ENCODE peak calls at places on chromosomes 5 and 9, in seven cellular contexts. One of them, this sample, is unnamed.

GRCh38 chr9:88011005-88011766 is 36.9 kb upstream of the CDK20 start:
- DNase-seq in body of pancreas: no peak
- DNase-seq in WERI-Rb-1: no peak
- DNase-seq in colonic mucosa: no peak
- DNase-seq in H1: no peak
- DNase-seq in GM04504: no peak
- DNase-seq in stimulated activated CD8-positive, alpha-beta memory T cell treated with anti-CD3 and anti-CD28 coated beads, Interleukin-7, amount 100 ng/mL, for 24 hours: no peak
- DNase-seq in this sample: no peak

GRCh38 chr9:81621111-81621510 is 68.2 kb downstream of the TLE1 start:
- DNase-seq in body of pancreas: no peak
- DNase-seq in WERI-Rb-1: no peak
- DNase-seq in colonic mucosa: no peak
- DNase-seq in H1: no peak
- DNase-seq in GM04504: no peak
- DNase-seq in stimulated activated CD8-positive, alpha-beta memory T cell treated with anti-CD3 and anti-CD28 coated beads, Interleukin-7, amount 100 ng/mL, for 24 hours: no peak
- DNase-seq in this sample: no peak

GRCh38 chr5:43609752-43610151 is 6.8 kb downstream of the NNT start:
- DNase-seq in body of pancreas: no peak
- DNase-seq in WERI-Rb-1: no peak
- DNase-seq in colonic mucosa: no peak
- DNase-seq in H1: no peak
- DNase-seq in GM04504: no peak
- DNase-seq in stimulated activated CD8-positive, alpha-beta memory T cell treated with anti-CD3 and anti-CD28 coated beads, Interleukin-7, amount 100 ng/mL, for 24 hours: no peak
- DNase-seq in this sample: no peak

GRCh38 chr5:141121563-141121962 is at the start of gene PCDHB4:
- DNase-seq in body of pancreas: peak; percentile 72
- DNase-seq in WERI-Rb-1: no peak
- DNase-seq in colonic mucosa: no peak
- DNase-seq in H1: no peak
- DNase-seq in GM04504: no peak
- DNase-seq in stimulated activated CD8-positive, alpha-beta memory T cell treated with anti-CD3 and anti-CD28 coated beads, Interleukin-7, amount 100 ng/mL, for 24 hours: no peak
- DNase-seq in this sample: no peak

GRCh38 chr5:57066921-57067914 is 106.6 kb upstream of the GPBP1 start:
- DNase-seq in body of pancreas: no peak
- DNase-seq in WERI-Rb-1: no peak
- DNase-seq in colonic mucosa: no peak
- DNase-seq in H1: no peak
- DNase-seq in GM04504: no peak
- DNase-seq in stimulated activated CD8-positive, alpha-beta memory T cell treated with anti-CD3 and anti-CD28 coated beads, Interleukin-7, amount 100 ng/mL, for 24 hours: no peak
- DNase-seq in this sample: no peak

GRCh38 chr5:66113160-66113559 is 30.9 kb upstream of the SREK1 start:
- DNase-seq in body of pancreas: no peak
- DNase-seq in WERI-Rb-1: no peak
- DNase-seq in colonic mucosa: no peak
- DNase-seq in H1: no peak
- DNase-seq in GM04504: peak; percentile 25
- DNase-seq in stimulated activated CD8-positive, alpha-beta memory T cell treated with anti-CD3 and anti-CD28 coated beads, Interleukin-7, amount 100 ng/mL, for 24 hours: no peak
- DNase-seq in this sample: no peak

GRCh38 chr5:78095119-78095518 is 199.4 kb downstream of the AP3B1 start:
- DNase-seq in body of pancreas: no peak
- DNase-seq in WERI-Rb-1: no peak
- DNase-seq in colonic mucosa: no peak
- DNase-seq in H1: no peak
- DNase-seq in GM04504: no peak
- DNase-seq in stimulated activated CD8-positive, alpha-beta memory T cell treated with anti-CD3 and anti-CD28 coated beads, Interleukin-7, amount 100 ng/mL, for 24 hours: no peak
- DNase-seq in this sample: no peak

GRCh38 chr5:154143121-154143725 is 47.3 kb upstream of the GALNT10 start:
- DNase-seq in body of pancreas: no peak
- DNase-seq in WERI-Rb-1: no peak
- DNase-seq in colonic mucosa: no peak
- DNase-seq in H1: no peak
- DNase-seq in GM04504: no peak
- DNase-seq in stimulated activated CD8-positive, alpha-beta memory T cell treated with anti-CD3 and anti-CD28 coated beads, Interleukin-7, amount 100 ng/mL, for 24 hours: no peak
- DNase-seq in this sample: peak; percentile 8

GRCh38 chr5:153084476-153084875 is 406.0 kb upstream of the GRIA1 start:
- DNase-seq in body of pancreas: no peak
- DNase-seq in WERI-Rb-1: no peak
- DNase-seq in colonic mucosa: no peak
- DNase-seq in H1: no peak
- DNase-seq in GM04504: no peak
- DNase-seq in stimulated activated CD8-positive, alpha-beta memory T cell treated with anti-CD3 and anti-CD28 coated beads, Interleukin-7, amount 100 ng/mL, for 24 hours: no peak
- DNase-seq in this sample: no peak

GRCh38 chr5:37738057-37738691 is 101.7 kb downstream of the GDNF start:
- DNase-seq in body of pancreas: peak; percentile 45
- DNase-seq in WERI-Rb-1: no peak
- DNase-seq in colonic mucosa: no peak
- DNase-seq in H1: no peak
- DNase-seq in GM04504: peak; percentile 91
- DNase-seq in stimulated activated CD8-positive, alpha-beta memory T cell treated with anti-CD3 and anti-CD28 coated beads, Interleukin-7, amount 100 ng/mL, for 24 hours: no peak
- DNase-seq in this sample: no peak

GRCh38 chr9:131707677-131708612 is 31.9 kb downstream of the RAPGEF1 start:
- DNase-seq in body of pancreas: peak; percentile 96
- DNase-seq in WERI-Rb-1: no peak
- DNase-seq in colonic mucosa: no peak
- DNase-seq in H1: no peak
- DNase-seq in GM04504: peak; percentile 65
- DNase-seq in stimulated activated CD8-positive, alpha-beta memory T cell treated with anti-CD3 and anti-CD28 coated beads, Interleukin-7, amount 100 ng/mL, for 24 hours: no peak
- DNase-seq in this sample: no peak

GRCh38 chr5:132684922-132685720 is 11.3 kb downstream of the IL4 start:
- DNase-seq in body of pancreas: no peak
- DNase-seq in WERI-Rb-1: no peak
- DNase-seq in colonic mucosa: no peak
- DNase-seq in H1: no peak
- DNase-seq in GM04504: no peak
- DNase-seq in stimulated activated CD8-positive, alpha-beta memory T cell treated with anti-CD3 and anti-CD28 coated beads, Interleukin-7, amount 100 ng/mL, for 24 hours: no peak
- DNase-seq in this sample: no peak

GRCh38 chr5:141618804-141619554 is at the start of gene DIAPH1:
- DNase-seq in body of pancreas: peak; percentile 99
- DNase-seq in WERI-Rb-1: peak; percentile 98
- DNase-seq in colonic mucosa: peak; percentile 98
- DNase-seq in H1: peak; percentile 94
- DNase-seq in GM04504: peak; percentile 89
- DNase-seq in stimulated activated CD8-positive, alpha-beta memory T cell treated with anti-CD3 and anti-CD28 coated beads, Interleukin-7, amount 100 ng/mL, for 24 hours: peak; percentile 98
- DNase-seq in this sample: peak; percentile 96

GRCh38 chr5:157370967-157371366 is 89.0 kb upstream of the NIPAL4 start:
- DNase-seq in body of pancreas: no peak
- DNase-seq in WERI-Rb-1: no peak
- DNase-seq in colonic mucosa: no peak
- DNase-seq in H1: no peak
- DNase-seq in GM04504: no peak
- DNase-seq in stimulated activated CD8-positive, alpha-beta memory T cell treated with anti-CD3 and anti-CD28 coated beads, Interleukin-7, amount 100 ng/mL, for 24 hours: no peak
- DNase-seq in this sample: no peak

GRCh38 chr9:91433180-91433579 is 9.5 kb upstream of the NFIL3 start:
- DNase-seq in body of pancreas: peak; percentile 64
- DNase-seq in WERI-Rb-1: no peak
- DNase-seq in colonic mucosa: peak; percentile 39
- DNase-seq in H1: no peak
- DNase-seq in GM04504: peak; percentile 83
- DNase-seq in stimulated activated CD8-positive, alpha-beta memory T cell treated with anti-CD3 and anti-CD28 coated beads, Interleukin-7, amount 100 ng/mL, for 24 hours: no peak
- DNase-seq in this sample: peak; percentile 21

GRCh38 chr9:134560654-134561053 is 80.9 kb upstream of the COL5A1 start:
- DNase-seq in body of pancreas: no peak
- DNase-seq in WERI-Rb-1: no peak
- DNase-seq in colonic mucosa: no peak
- DNase-seq in H1: no peak
- DNase-seq in GM04504: no peak
- DNase-seq in stimulated activated CD8-positive, alpha-beta memory T cell treated with anti-CD3 and anti-CD28 coated beads, Interleukin-7, amount 100 ng/mL, for 24 hours: no peak
- DNase-seq in this sample: no peak

GRCh38 chr5:126139773-126140172 is 283.4 kb upstream of the GRAMD2B start:
- DNase-seq in body of pancreas: no peak
- DNase-seq in WERI-Rb-1: no peak
- DNase-seq in colonic mucosa: no peak
- DNase-seq in H1: no peak
- DNase-seq in GM04504: peak; percentile 49
- DNase-seq in stimulated activated CD8-positive, alpha-beta memory T cell treated with anti-CD3 and anti-CD28 coated beads, Interleukin-7, amount 100 ng/mL, for 24 hours: no peak
- DNase-seq in this sample: peak; percentile 10

GRCh38 chr9:96071245-96072124 is 196.0 kb downstream of the ERCC6L2 start:
- DNase-seq in body of pancreas: peak; percentile 42
- DNase-seq in WERI-Rb-1: peak; percentile 70
- DNase-seq in colonic mucosa: no peak
- DNase-seq in H1: no peak
- DNase-seq in GM04504: peak; percentile 5
- DNase-seq in stimulated activated CD8-positive, alpha-beta memory T cell treated with anti-CD3 and anti-CD28 coated beads, Interleukin-7, amount 100 ng/mL, for 24 hours: no peak
- DNase-seq in this sample: no peak

GRCh38 chr5:172188893-172189692 is 1.1 kb upstream of the STK10 start:
- DNase-seq in body of pancreas: no peak
- DNase-seq in WERI-Rb-1: no peak
- DNase-seq in colonic mucosa: no peak
- DNase-seq in H1: no peak
- DNase-seq in GM04504: no peak
- DNase-seq in stimulated activated CD8-positive, alpha-beta memory T cell treated with anti-CD3 and anti-CD28 coated beads, Interleukin-7, amount 100 ng/mL, for 24 hours: no peak
- DNase-seq in this sample: no peak

GRCh38 chr9:4666042-4666699 is at the start of gene SPATA6L:
- DNase-seq in body of pancreas: peak; percentile 79
- DNase-seq in WERI-Rb-1: peak; percentile 66
- DNase-seq in colonic mucosa: peak; percentile 79
- DNase-seq in H1: no peak
- DNase-seq in GM04504: no peak
- DNase-seq in stimulated activated CD8-positive, alpha-beta memory T cell treated with anti-CD3 and anti-CD28 coated beads, Interleukin-7, amount 100 ng/mL, for 24 hours: peak; percentile 14
- DNase-seq in this sample: peak; percentile 72

GRCh38 chr5:180590543-180591248 is 603 bp downstream of the SCGB3A1 start:
- DNase-seq in body of pancreas: no peak
- DNase-seq in WERI-Rb-1: no peak
- DNase-seq in colonic mucosa: no peak
- DNase-seq in H1: no peak
- DNase-seq in GM04504: no peak
- DNase-seq in stimulated activated CD8-positive, alpha-beta memory T cell treated with anti-CD3 and anti-CD28 coated beads, Interleukin-7, amount 100 ng/mL, for 24 hours: no peak
- DNase-seq in this sample: no peak

GRCh38 chr5:7518947-7519560 is 123.1 kb downstream of the ADCY2 start:
- DNase-seq in body of pancreas: no peak
- DNase-seq in WERI-Rb-1: peak; percentile 73
- DNase-seq in colonic mucosa: no peak
- DNase-seq in H1: peak; percentile 21
- DNase-seq in GM04504: no peak
- DNase-seq in stimulated activated CD8-positive, alpha-beta memory T cell treated with anti-CD3 and anti-CD28 coated beads, Interleukin-7, amount 100 ng/mL, for 24 hours: no peak
- DNase-seq in this sample: no peak

GRCh38 chr5:140245354-140245753 is 57.5 kb downstream of the PFDN1 start:
- DNase-seq in body of pancreas: no peak
- DNase-seq in WERI-Rb-1: no peak
- DNase-seq in colonic mucosa: no peak
- DNase-seq in H1: no peak
- DNase-seq in GM04504: no peak
- DNase-seq in stimulated activated CD8-positive, alpha-beta memory T cell treated with anti-CD3 and anti-CD28 coated beads, Interleukin-7, amount 100 ng/mL, for 24 hours: no peak
- DNase-seq in this sample: no peak

GRCh38 chr5:1476967-1477310 is 31.7 kb upstream of the SLC6A3 start:
- DNase-seq in body of pancreas: no peak
- DNase-seq in WERI-Rb-1: no peak
- DNase-seq in colonic mucosa: no peak
- DNase-seq in H1: no peak
- DNase-seq in GM04504: no peak
- DNase-seq in stimulated activated CD8-positive, alpha-beta memory T cell treated with anti-CD3 and anti-CD28 coated beads, Interleukin-7, amount 100 ng/mL, for 24 hours: no peak
- DNase-seq in this sample: no peak

GRCh38 chr9:131618071-131618479 is 72.8 kb downstream of the PRRT1B start:
- DNase-seq in body of pancreas: peak; percentile 76
- DNase-seq in WERI-Rb-1: no peak
- DNase-seq in colonic mucosa: no peak
- DNase-seq in H1: no peak
- DNase-seq in GM04504: no peak
- DNase-seq in stimulated activated CD8-positive, alpha-beta memory T cell treated with anti-CD3 and anti-CD28 coated beads, Interleukin-7, amount 100 ng/mL, for 24 hours: no peak
- DNase-seq in this sample: peak; percentile 51

GRCh38 chr9:87445646-87446045 is 52.0 kb upstream of the DAPK1 start:
- DNase-seq in body of pancreas: peak; percentile 65
- DNase-seq in WERI-Rb-1: peak; percentile 23
- DNase-seq in colonic mucosa: peak; percentile 27
- DNase-seq in H1: no peak
- DNase-seq in GM04504: no peak
- DNase-seq in stimulated activated CD8-positive, alpha-beta memory T cell treated with anti-CD3 and anti-CD28 coated beads, Interleukin-7, amount 100 ng/mL, for 24 hours: no peak
- DNase-seq in this sample: peak; percentile 22

GRCh38 chr5:152178350-152178699 is 226.8 kb downstream of the NMUR2 start:
- DNase-seq in body of pancreas: no peak
- DNase-seq in WERI-Rb-1: no peak
- DNase-seq in colonic mucosa: no peak
- DNase-seq in H1: no peak
- DNase-seq in GM04504: no peak
- DNase-seq in stimulated activated CD8-positive, alpha-beta memory T cell treated with anti-CD3 and anti-CD28 coated beads, Interleukin-7, amount 100 ng/mL, for 24 hours: no peak
- DNase-seq in this sample: no peak

This sample was measured in cerebellum.